ENCODE peak calls at places on chromosomes 7 and 10, in ten cellular contexts. N is Panc1; E is body of pancreas; C is endodermal cell; W is OCI-LY7; K is neural progenitor cell; Y is right lobe of liver; V is spleen; U is CD8-positive, alpha-beta T cell; S is GM23338. T is an unnamed sample. For H3K4me1, the result is how much of the 10 kb centered on the place peaks cover.

GRCh38 chr7:112199035-112199655 is 7.1 kb downstream of the DOCK4 start:
- DNase-seq in N (peak), E (no peak), C (no peak), W (no peak), K (no peak), Y (no peak), V (no peak), U (no peak), S (no peak), T (no peak)

GRCh38 chr7:45036801-45037200 is 36.8 kb downstream of the CCM2 start:
- DNase-seq in N (no peak), E (no peak), C (no peak), W (no peak), K (no peak), Y (no peak), V (no peak), U (no peak), S (no peak), T (no peak)

GRCh38 chr7:47034180-47034579 is 547.7 kb downstream of the TNS3 start:
- DNase-seq in N (no peak), E (no peak), C (no peak), W (no peak), K (no peak), Y (no peak), V (no peak), U (no peak), S (no peak), T (no peak)

GRCh38 chr7:100147278-100147677 is 1.4 kb upstream of the LAMTOR4 start:
- DNase-seq in N (no peak), E (no peak), C (no peak), W (no peak), K (no peak), Y (no peak), V (no peak), U (no peak), S (no peak), T (no peak)

GRCh38 chr7:25894902-25895791 is 256.9 kb upstream of the NFE2L3 start:
- DNase-seq in N (peak), E (peak), C (peak), W (peak), K (peak), Y (peak), V (peak), U (peak), S (peak), T (peak)

GRCh38 chr7:42059275-42059674 is 177.7 kb downstream of the GLI3 start:
- DNase-seq in N (no peak), E (no peak), C (no peak), W (no peak), K (no peak), Y (no peak), V (no peak), U (no peak), S (no peak), T (no peak)

GRCh38 chr10:120891367-120891766 is 40.2 kb downstream of the WDR11 start:
- DNase-seq in N (no peak), E (no peak), C (no peak), W (no peak), K (no peak), Y (no peak), V (no peak), U (no peak), S (no peak), T (no peak)

GRCh38 chr7:148537435-148537834 is 53.1 kb upstream of the C7orf33 start:
- DNase-seq in N (no peak), E (no peak), C (no peak), W (no peak), K (peak), Y (no peak), V (no peak), U (no peak), S (no peak), T (no peak)

GRCh38 chr10:93456480-93456879 is 25.7 kb downstream of the MYOF start:
- DNase-seq in N (no peak), E (no peak), C (peak), W (no peak), K (no peak), Y (no peak), V (no peak), U (no peak), S (no peak), T (no peak)

GRCh38 chr10:69874464-69874863 is 72.8 kb downstream of the COL13A1 start:
- DNase-seq in N (peak), E (no peak), C (no peak), W (no peak), K (no peak), Y (no peak), V (no peak), U (no peak), S (no peak), T (no peak)

GRCh38 chr7:122482212-122482611 is 177.7 kb upstream of the FEZF1 start:
- DNase-seq in N (no peak), E (no peak), C (no peak), W (no peak), K (no peak), Y (no peak), V (no peak), U (no peak), S (no peak), T (no peak)

GRCh38 chr10:27745719-27746363 is at the start of gene MKX:
- DNase-seq in N (no peak), E (peak), C (peak), W (no peak), K (peak), Y (peak), V (no peak), U (no peak), S (peak), T (peak)

GRCh38 chr7:67251986-67252558 is 255.4 kb downstream of the TYW1 start:
- DNase-seq in N (no peak), E (no peak), C (no peak), W (no peak), K (peak), Y (no peak), V (no peak), U (no peak), S (peak), T (no peak)

GRCh38 chr10:10551595-10551994 is 466.1 kb upstream of the CELF2 start:
- DNase-seq in N (no peak), E (no peak), C (no peak), W (no peak), K (peak), Y (no peak), V (no peak), U (no peak), S (no peak), T (no peak)

GRCh38 chr7:131219277-131220041 is 108.2 kb upstream of the MKLN1 start:
- DNase-seq in N (no peak), E (peak), C (peak), W (peak), K (no peak), Y (peak), V (no peak), U (no peak), S (peak), T (peak)

GRCh38 chr7:128812514-128813168 is 17.6 kb upstream of the FLNC start:
- DNase-seq in N (no peak), E (peak), C (peak), W (no peak), K (peak), Y (no peak), V (peak), U (no peak), S (no peak), T (peak)

GRCh38 chr7:100418930-100419659 is 9.4 kb downstream of the ZCWPW1 start:
- DNase-seq in N (no peak), E (no peak), C (no peak), W (no peak), K (no peak), Y (no peak), V (no peak), U (no peak), S (no peak), T (no peak)

GRCh38 chr10:97882142-97883091 is 32.8 kb downstream of the GOLGA7B start:
- DNase-seq in N (peak), E (peak), C (no peak), W (no peak), K (no peak), Y (peak), V (peak), U (no peak), S (no peak), T (no peak)

GRCh38 chr10:101446947-101447346 is 93.0 kb downstream of the BTRC start:
- DNase-seq in N (no peak), E (no peak), C (no peak), W (no peak), K (no peak), Y (no peak), V (no peak), U (no peak), S (no peak), T (peak)

GRCh38 chr7:154584352-154585252 is 418.3 kb downstream of the PAXIP1 start:
- DNase-seq in N (no peak), E (no peak), C (no peak), W (no peak), K (peak), Y (no peak), V (no peak), U (no peak), S (no peak), T (no peak)
- TF ChIP-seq CTCF in N (peak), E (no peak), C (peak), W (peak), K (peak), Y (peak), V (no peak), U (no peak), S (no peak), T (no peak)

GRCh38 chr10:124722812-124723783 is 21.1 kb downstream of the FAM53B start:
- DNase-seq in N (no peak), E (no peak), C (no peak), W (no peak), K (no peak), Y (no peak), V (peak), U (peak), S (no peak), T (peak)

GRCh38 chr10:124723826-124724225 is 20.4 kb downstream of the FAM53B start:
- DNase-seq in N (no peak), E (no peak), C (no peak), W (no peak), K (no peak), Y (no peak), V (no peak), U (no peak), S (no peak), T (no peak)

GRCh38 chr10:124719213-124719851 is 24.8 kb downstream of the FAM53B start:
- DNase-seq in N (no peak), E (peak), C (peak), W (peak), K (peak), Y (no peak), V (peak), U (peak), S (peak), T (peak)

GRCh38 chr10:124724279-124725027 is 19.7 kb downstream of the FAM53B start:
- DNase-seq in N (no peak), E (peak), C (no peak), W (no peak), K (no peak), Y (no peak), V (peak), U (no peak), S (no peak), T (no peak)

GRCh38 chr10:124721295-124722052 is 22.7 kb downstream of the FAM53B start:
- DNase-seq in N (no peak), E (peak), C (no peak), W (no peak), K (no peak), Y (no peak), V (peak), U (no peak), S (no peak), T (peak)
- H3K27ac ChIP-seq in N (no peak), E (peak), C (no peak), W (no peak), K (no peak), Y (peak), V (peak), U (no peak), S (no peak), T (peak)

DNA sequence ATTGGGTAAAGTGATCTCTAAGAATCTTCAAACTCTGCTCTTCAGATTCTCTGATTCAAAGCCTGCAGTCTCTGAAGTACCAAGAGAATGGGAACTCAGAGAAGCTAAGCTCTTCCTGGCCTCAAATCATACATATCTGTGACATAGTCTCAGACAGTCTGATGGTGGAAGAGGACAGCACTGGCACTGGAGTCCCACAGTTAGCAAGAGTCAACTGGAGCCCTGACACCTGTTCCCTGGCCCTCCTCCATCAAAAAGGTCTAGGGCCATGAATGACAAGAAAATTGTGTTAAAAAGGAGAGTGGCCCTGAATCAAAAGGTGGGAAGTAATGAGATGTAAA is 37.7 kb downstream of the PRSS2 start:
- DNase-seq in N (no peak), E (no peak), C (peak), W (peak), K (no peak), Y (no peak), V (no peak), U (no peak), S (no peak), T (no peak)
- H3K4me1 ChIP-seq in N (under half), E (under half), C (under half), W (half or more), K (under half), Y (under half), V (under half), U (half or more), S (under half), T (under half)

DNA sequence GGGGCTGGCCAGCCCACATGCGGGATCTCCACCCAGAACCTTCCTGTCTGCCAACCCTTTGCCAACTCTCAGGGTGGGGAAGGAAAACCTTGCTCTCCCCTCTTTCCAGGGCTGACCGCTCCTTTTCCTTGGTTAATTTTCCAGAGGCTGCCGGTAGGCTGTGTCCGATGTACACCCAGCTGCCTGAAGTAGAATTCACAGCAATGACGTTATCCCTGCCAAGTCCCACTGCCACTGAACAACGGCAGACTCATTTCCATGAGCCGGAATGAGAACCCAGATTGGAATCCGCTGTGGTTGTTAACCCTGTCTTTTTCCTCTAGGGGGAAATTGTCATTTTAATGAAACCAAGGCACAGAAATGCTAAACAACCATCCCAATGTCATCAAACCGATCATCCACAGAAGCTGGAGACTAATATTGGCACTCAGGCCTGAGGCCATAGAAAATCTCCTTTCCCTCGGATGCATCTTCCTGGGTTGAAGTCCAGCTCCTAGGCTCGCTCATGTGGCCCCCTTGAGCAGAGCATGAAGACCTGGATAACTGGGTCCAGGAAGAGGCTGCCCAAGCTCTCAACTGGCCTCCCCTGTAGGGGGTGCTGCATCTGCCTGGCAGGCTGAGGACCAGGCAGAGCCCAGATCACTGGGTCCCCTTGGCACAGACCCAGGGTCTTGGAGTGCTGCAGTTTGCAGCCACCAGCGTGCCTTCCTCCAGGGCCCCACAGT is 30.4 kb downstream of the KLRG2 start:
- DNase-seq in N (no peak), E (no peak), C (no peak), W (no peak), K (no peak), Y (no peak), V (no peak), U (no peak), S (peak), T (no peak)
- TF ChIP-seq CTCF in N (no peak), E (no peak), C (peak), W (peak), K (peak), Y (no peak), V (no peak), U (no peak), S (peak), T (no peak)

GRCh38 chr7:151568951-151569652 is 49.4 kb upstream of the RHEB start:
- DNase-seq in N (no peak), E (no peak), C (no peak), W (no peak), K (no peak), Y (no peak), V (no peak), U (no peak), S (no peak), T (no peak)

GRCh38 chr7:151565541-151565940 is 45.8 kb upstream of the RHEB start:
- DNase-seq in N (no peak), E (no peak), C (no peak), W (no peak), K (no peak), Y (no peak), V (no peak), U (no peak), S (no peak), T (no peak)

GRCh38 chr7:151571471-151571870 is 51.8 kb upstream of the RHEB start:
- DNase-seq in N (no peak), E (no peak), C (no peak), W (no peak), K (no peak), Y (no peak), V (no peak), U (no peak), S (no peak), T (no peak)

GRCh38 chr7:151570366-151570915 is 50.7 kb upstream of the RHEB start:
- DNase-seq in N (no peak), E (no peak), C (no peak), W (peak), K (no peak), Y (no peak), V (no peak), U (no peak), S (no peak), T (no peak)

GRCh38 chr7:151566897-151567320 is 47.2 kb upstream of the RHEB start:
- DNase-seq in N (no peak), E (no peak), C (no peak), W (no peak), K (no peak), Y (no peak), V (no peak), U (no peak), S (peak), T (no peak)
- H3K27ac ChIP-seq in N (no peak), E (no peak), C (no peak), W (no peak), K (no peak), Y (no peak), V (no peak), U (no peak), S (no peak), T (peak)

T was measured in left ventricle myocardium inferior.